ENCODE peak calls at places on chromosomes 16 and 17, in eight cellular contexts. Q is gastrocnemius medialis, A is astrocyte, V is Peyer's patch, I is pancreas, G is HepG2, H is body of pancreas, D is hepatocyte. E is an unnamed sample. For H3K36me3, the result is how much of the 10 kb centered on the place peaks cover.

GRCh38 chr17:77433385-77434135 is 292.8 kb downstream of the SEC14L1 start:
- DNase-seq in Q (no peak), A (peak), V (no peak), I (no peak), G (no peak), H (no peak), D (peak), E (peak)

GRCh38 chr17:3732171-3732570 is 8.5 kb downstream of the HASPIN start:
- DNase-seq in Q (no peak), A (no peak), V (peak), I (no peak), G (peak), H (no peak), D (no peak), E (peak)

GRCh38 chr16:49352923-49353322 is 20.7 kb upstream of the C16orf78 start:
- DNase-seq in Q (no peak), A (no peak), V (no peak), I (no peak), G (peak), H (no peak), D (peak), E (no peak)

GRCh38 chr17:48068491-48068961 is 20.4 kb downstream of the NFE2L1 start:
- DNase-seq in Q (no peak), A (peak), V (peak), I (no peak), G (peak), H (no peak), D (peak), E (peak)

GRCh38 chr17:45091778-45092425 is 30.8 kb downstream of the NMT1 start:
- DNase-seq in Q (peak), A (peak), V (no peak), I (no peak), G (no peak), H (no peak), D (no peak), E (no peak)

GRCh38 chr16:84505249-84506156 is 1.0 kb upstream of the MEAK7 start:
- DNase-seq in Q (no peak), A (no peak), V (no peak), I (no peak), G (no peak), H (no peak), D (no peak), E (no peak)

GRCh38 chr16:11583889-11584565 is 2.7 kb downstream of the LITAF start:
- DNase-seq in Q (no peak), A (no peak), V (peak), I (no peak), G (peak), H (no peak), D (no peak), E (no peak)

GRCh38 chr16:85138825-85139627 is 26.8 kb upstream of the CIBAR2 start:
- DNase-seq in Q (no peak), A (no peak), V (no peak), I (peak), G (no peak), H (no peak), D (no peak), E (no peak)

GRCh38 chr17:57442914-57443571 is 186.7 kb downstream of the MSI2 start:
- DNase-seq in Q (peak), A (peak), V (peak), I (no peak), G (no peak), H (no peak), D (no peak), E (no peak)

GRCh38 chr16:87375426-87376135 is 8.0 kb downstream of the FBXO31 start:
- DNase-seq in Q (peak), A (peak), V (no peak), I (no peak), G (no peak), H (no peak), D (no peak), E (no peak)

GRCh38 chr16:88582912-88583575 is 12.8 kb downstream of the ZC3H18 start:
- DNase-seq in Q (no peak), A (no peak), V (no peak), I (no peak), G (no peak), H (no peak), D (no peak), E (no peak)

GRCh38 chr17:49294126-49294525 is 63.5 kb upstream of the PHOSPHO1 start:
- DNase-seq in Q (no peak), A (no peak), V (no peak), I (no peak), G (no peak), H (no peak), D (no peak), E (no peak)

GRCh38 chr16:2210386-2211365 is at the start of gene BRICD5:
- DNase-seq in Q (peak), A (no peak), V (no peak), I (no peak), G (peak), H (no peak), D (no peak), E (no peak)

GRCh38 chr16:19831678-19832077 is 53.0 kb downstream of the GPRC5B start:
- DNase-seq in Q (peak), A (peak), V (no peak), I (no peak), G (no peak), H (no peak), D (no peak), E (peak)

GRCh38 chr16:84597518-84598390 is 20.1 kb downstream of the COTL1 start:
- DNase-seq in Q (no peak), A (no peak), V (peak), I (no peak), G (no peak), H (no peak), D (no peak), E (no peak)

GRCh38 chr17:78777886-78778285 is 4.2 kb downstream of the CYTH1 start:
- DNase-seq in Q (no peak), A (no peak), V (no peak), I (no peak), G (no peak), H (no peak), D (no peak), E (no peak)

GRCh38 chr16:74480150-74481029 is 59.1 kb upstream of the CLEC18B start:
- DNase-seq in Q (peak), A (peak), V (peak), I (no peak), G (no peak), H (no peak), D (peak), E (no peak)

GRCh38 chr16:58348986-58349385 is 43.3 kb upstream of the GINS3 start:
- DNase-seq in Q (no peak), A (no peak), V (no peak), I (no peak), G (no peak), H (no peak), D (no peak), E (no peak)

GRCh38 chr16:50263940-50264929 is 2.1 kb upstream of the ADCY7 start:
- DNase-seq in Q (no peak), A (peak), V (no peak), I (no peak), G (peak), H (no peak), D (peak), E (no peak)

GRCh38 chr16:59021751-59022150 is 287.6 kb upstream of the GOT2 start:
- DNase-seq in Q (no peak), A (peak), V (no peak), I (no peak), G (no peak), H (no peak), D (no peak), E (no peak)

GRCh38 chr16:70421473-70422311 is 17.2 kb downstream of the ST3GAL2 start:
- DNase-seq in Q (no peak), A (no peak), V (no peak), I (no peak), G (no peak), H (no peak), D (no peak), E (no peak)

GRCh38 chr16:4371481-4372314 is at the start of gene VASN:
- DNase-seq in Q (peak), A (peak), V (peak), I (peak), G (peak), H (peak), D (peak), E (peak)

GRCh38 chr16:4372578-4373355 is 1.1 kb downstream of the VASN start:
- DNase-seq in Q (no peak), A (no peak), V (no peak), I (peak), G (peak), H (peak), D (peak), E (peak)

GRCh38 chr17:19418312-19418992 is 7.4 kb downstream of the RNF112 start:
- DNase-seq in Q (no peak), A (peak), V (no peak), I (peak), G (no peak), H (no peak), D (peak), E (peak)

GRCh38 chr17:1813088-1813487 is 16.6 kb downstream of the SMYD4 start:
- DNase-seq in Q (no peak), A (peak), V (no peak), I (no peak), G (no peak), H (no peak), D (no peak), E (no peak)

DNA sequence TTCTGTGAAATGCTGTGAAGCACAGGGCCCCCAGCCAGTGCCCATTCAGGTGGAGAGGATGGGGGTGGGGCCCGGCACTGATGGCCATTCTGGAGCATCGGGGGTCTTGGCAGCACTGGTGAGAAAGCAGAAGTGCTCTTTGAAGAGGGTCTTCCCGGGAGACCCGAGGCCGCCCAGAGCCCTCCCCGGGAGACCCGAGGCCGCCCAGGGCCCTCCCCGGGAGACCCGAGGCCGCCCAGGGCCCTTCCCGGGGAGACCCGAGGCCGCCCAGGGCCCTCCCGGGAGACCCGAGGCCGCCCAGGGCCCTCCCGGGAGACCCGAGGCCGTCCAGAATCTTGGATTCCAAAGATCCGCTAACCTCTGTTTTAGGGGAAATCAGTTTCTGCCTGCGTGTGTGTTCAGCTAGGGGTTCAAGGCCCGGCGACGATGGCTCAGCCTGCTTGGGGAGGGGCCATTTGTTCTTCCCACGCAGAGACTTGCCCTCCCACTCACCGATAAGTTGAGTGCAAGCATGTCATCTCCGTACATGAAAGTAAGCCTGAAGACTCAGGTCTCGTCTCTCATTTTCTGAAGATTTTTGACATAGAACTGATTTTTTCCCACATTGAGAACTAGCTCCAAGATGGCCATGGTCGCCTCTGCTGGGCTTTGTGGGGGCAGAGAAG is 35.2 kb upstream of the CAPN15 start:
- DNase-seq in Q (no peak), A (no peak), V (no peak), I (no peak), G (no peak), H (no peak), D (no peak), E (no peak)
- H3K36me3 ChIP-seq in Q (half or more), A (under half), V (under half), I (under half), G (half or more), H (under half), D (under half), E (under half)

DNA sequence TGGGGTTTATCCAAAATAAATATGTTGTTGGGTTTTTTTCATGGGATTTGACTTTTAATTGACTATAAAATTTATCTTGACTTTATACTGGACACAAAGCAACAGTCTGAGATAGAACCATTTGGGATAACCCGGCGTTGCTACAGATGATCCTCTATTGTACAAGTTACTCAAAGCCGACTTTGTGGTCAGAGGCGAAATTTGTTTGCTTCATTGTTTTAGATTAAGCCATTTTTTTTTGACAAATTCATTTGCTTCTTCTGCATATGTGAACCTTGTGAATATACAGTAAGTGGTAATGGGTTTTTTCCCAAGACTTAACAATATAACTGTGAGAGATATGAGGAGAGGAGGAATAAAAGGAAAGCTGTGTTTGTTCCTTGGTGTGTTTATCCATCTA is 11.8 kb downstream of the MYO1D start:
- DNase-seq in Q (no peak), A (no peak), V (no peak), I (no peak), G (no peak), H (no peak), D (no peak), E (no peak)
- H3K27ac ChIP-seq in Q (no peak), A (no peak), V (no peak), I (no peak), G (no peak), H (no peak), D (no peak), E (no peak)

DNA sequence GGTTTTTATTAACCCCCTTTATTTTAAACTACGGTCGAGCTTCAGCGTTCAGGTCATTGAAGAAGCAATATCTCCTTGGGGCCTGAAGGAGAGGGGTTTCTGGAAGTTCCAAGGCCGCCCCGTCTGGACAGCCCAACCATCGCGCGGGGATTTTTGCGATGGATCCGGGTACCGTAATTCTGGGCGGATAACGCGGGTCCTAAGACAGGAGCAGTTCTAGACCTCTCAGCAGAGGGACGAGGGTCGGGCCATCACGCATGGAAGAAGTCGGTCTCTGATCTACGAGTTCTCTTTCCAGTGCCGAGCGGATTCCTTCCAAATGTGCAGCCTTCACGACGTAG is 3.6 kb downstream of the BORCS6 start:
- DNase-seq in Q (no peak), A (no peak), V (no peak), I (no peak), G (no peak), H (no peak), D (no peak), E (no peak)
- TF ChIP-seq CTCF in Q (no peak), A (no peak), V (no peak), I (no peak), G (no peak), H (no peak), D (no peak), E (no peak)

GRCh38 chr17:27575912-27576252 is 55.1 kb upstream of the LGALS9 start:
- DNase-seq in Q (no peak), A (no peak), V (no peak), I (no peak), G (no peak), H (no peak), D (no peak), E (no peak)
- H3K36me3 ChIP-seq in Q (under half), A (under half), V (under half), I (under half), G (under half), H (under half), D (under half), E (under half)

DNA sequence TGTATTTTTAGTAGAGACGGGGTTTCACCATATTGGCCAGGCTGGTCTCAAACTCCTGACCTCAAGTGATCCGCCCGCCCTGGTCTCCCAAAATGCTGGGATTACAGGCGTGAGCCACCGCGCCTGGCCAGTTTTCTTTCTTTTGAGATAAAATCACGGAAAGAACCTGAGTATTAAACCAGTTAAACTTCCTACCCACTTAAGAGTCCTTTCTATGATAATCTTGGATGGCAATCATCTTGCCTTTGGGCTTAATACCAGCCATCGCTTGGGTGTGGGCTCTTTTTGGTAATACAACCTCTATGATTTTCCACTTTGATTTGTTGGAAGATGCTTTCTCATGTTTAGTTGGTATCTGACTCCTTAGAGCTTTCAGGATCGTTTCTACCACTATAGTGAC is 24.0 kb downstream of the PITPNC1 start:
- DNase-seq in Q (no peak), A (no peak), V (no peak), I (no peak), G (no peak), H (no peak), D (no peak), E (no peak)
- H3K27ac ChIP-seq in Q (no peak), A (no peak), V (no peak), I (no peak), G (no peak), H (peak), D (no peak), E (no peak)

DNA sequence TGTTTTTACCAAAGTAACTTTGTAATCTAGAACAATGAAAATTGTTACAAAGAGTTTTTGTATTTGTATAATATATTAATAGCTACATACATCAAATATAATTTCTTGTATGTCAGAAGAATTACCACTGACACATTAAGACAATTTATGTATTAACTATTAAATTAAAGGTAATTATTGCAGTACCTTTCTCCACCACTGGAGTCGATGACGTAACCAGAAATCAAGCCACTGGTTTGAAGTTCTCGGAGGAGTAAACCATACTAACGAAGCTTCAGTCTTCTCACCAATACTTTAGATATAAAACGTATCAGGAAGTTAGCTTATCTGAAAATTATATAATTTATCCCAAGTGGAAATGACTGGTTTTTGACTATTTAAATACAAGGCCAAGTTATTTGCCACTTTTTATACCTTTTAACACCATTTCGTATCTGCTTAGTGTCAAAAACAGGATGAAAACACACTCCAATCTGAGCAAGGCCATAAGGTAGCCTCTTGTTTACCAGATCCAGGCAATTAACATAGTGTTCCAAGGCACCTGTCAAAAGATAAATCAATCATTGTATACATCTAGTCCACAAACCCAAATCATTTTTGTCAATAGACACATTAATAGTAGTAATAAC is 4.3 kb downstream of the POLG2 start:
- DNase-seq in Q (no peak), A (no peak), V (no peak), I (no peak), G (no peak), H (no peak), D (no peak), E (no peak)
- TF ChIP-seq CTCF in Q (peak), A (peak), V (peak), I (peak), G (no peak), H (peak), D (peak), E (peak)

GRCh38 chr17:80312621-80313135 is 52.0 kb downstream of the RNF213 start:
- DNase-seq in Q (no peak), A (no peak), V (peak), I (no peak), G (no peak), H (no peak), D (no peak), E (no peak)

GRCh38 chr17:80308672-80309517 is 48.2 kb downstream of the RNF213 start:
- DNase-seq in Q (no peak), A (no peak), V (peak), I (no peak), G (no peak), H (no peak), D (peak), E (no peak)

GRCh38 chr17:80311216-80311827 is 50.7 kb downstream of the RNF213 start:
- DNase-seq in Q (no peak), A (no peak), V (peak), I (no peak), G (no peak), H (no peak), D (no peak), E (no peak)

GRCh38 chr17:80303824-80304223 is 43.2 kb downstream of the RNF213 start:
- DNase-seq in Q (no peak), A (no peak), V (no peak), I (no peak), G (no peak), H (no peak), D (no peak), E (no peak)

DNA sequence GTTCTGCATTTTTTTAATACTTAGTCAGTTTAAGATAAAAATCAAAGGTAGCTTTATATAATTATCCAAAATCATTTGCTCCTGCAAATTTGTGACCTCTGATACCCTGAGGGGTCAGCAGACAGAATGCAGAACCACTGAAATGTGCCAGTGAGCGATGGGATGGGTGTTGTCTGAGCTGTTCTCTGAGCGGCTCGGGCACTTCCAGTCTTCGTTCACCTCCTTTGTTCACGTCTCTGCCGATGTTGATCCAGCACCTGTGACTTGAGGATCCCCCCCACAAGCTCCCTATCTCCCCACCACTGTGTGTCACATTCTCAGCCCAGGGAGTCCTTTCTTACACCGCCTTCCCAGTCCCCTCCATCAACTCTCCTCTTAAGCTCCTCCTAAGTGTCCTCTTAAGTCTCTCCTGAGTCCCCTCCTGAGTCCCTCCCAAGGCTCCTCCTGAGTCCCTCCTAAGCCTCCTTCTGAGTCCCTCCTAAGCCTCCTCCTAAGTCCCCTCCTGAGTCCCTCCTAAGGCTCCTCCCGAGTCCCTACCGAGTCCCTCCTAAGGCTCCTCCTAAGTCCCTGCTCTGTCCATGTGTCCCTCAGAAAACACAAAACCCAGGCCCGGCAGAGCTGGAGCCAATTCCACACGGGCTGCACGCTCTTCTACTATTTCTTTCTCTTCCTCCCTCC is 47.5 kb downstream of the RNF213 start:
- DNase-seq in Q (no peak), A (no peak), V (peak), I (no peak), G (no peak), H (no peak), D (no peak), E (no peak)
- H3K36me3 ChIP-seq in Q (half or more), A (under half), V (half or more), I (under half), G (half or more), H (under half), D (under half), E (half or more)